ENCODE peak calls at places on chromosomes 4 and X, in four cellular contexts. One of them, this sample, is unnamed.

GRCh38 chr4:22029803-22030202 is 81.2 kb upstream of the KCNIP4 start:
- DNase-seq in HepG2: no peak
- DNase-seq in K562: no peak
- DNase-seq in GM12878: no peak
- DNase-seq in this sample: no peak

GRCh38 chr4:154908168-154908567 is 127.1 kb downstream of the RBM46 start:
- DNase-seq in HepG2: no peak
- DNase-seq in K562: no peak
- DNase-seq in GM12878: no peak
- DNase-seq in this sample: no peak

GRCh38 chr4:182207806-182208483 is 35.3 kb upstream of the TENM3 start:
- DNase-seq in HepG2: no peak
- DNase-seq in K562: no peak
- DNase-seq in GM12878: no peak
- DNase-seq in this sample: no peak

GRCh38 chr4:71498002-71498401 is 159.2 kb downstream of the SLC4A4 start:
- DNase-seq in HepG2: no peak
- DNase-seq in K562: no peak
- DNase-seq in GM12878: no peak
- DNase-seq in this sample: no peak

GRCh38 chrX:96417695-96418094 is 266.9 kb upstream of the DIAPH2 start:
- DNase-seq in HepG2: no peak
- DNase-seq in K562: no peak
- DNase-seq in GM12878: no peak
- DNase-seq in this sample: no peak

GRCh38 chr4:157315968-157316367 is 95.4 kb downstream of the GRIA2 start:
- DNase-seq in HepG2: no peak
- DNase-seq in K562: no peak
- DNase-seq in GM12878: no peak
- DNase-seq in this sample: no peak

GRCh38 chr4:82801910-82802521 is 3.4 kb upstream of the SCD5 start:
- DNase-seq in HepG2: peak; percentile 13
- DNase-seq in K562: no peak
- DNase-seq in GM12878: no peak
- DNase-seq in this sample: peak; percentile 47

GRCh38 chr4:45007499-45007898 is 281.1 kb upstream of the GNPDA2 start:
- DNase-seq in HepG2: no peak
- DNase-seq in K562: no peak
- DNase-seq in GM12878: no peak
- DNase-seq in this sample: no peak

GRCh38 chr4:143773998-143774898 is 73.8 kb upstream of the FREM3 start:
- DNase-seq in HepG2: peak; percentile 58
- DNase-seq in K562: peak; percentile 50
- DNase-seq in GM12878: peak; percentile 31
- DNase-seq in this sample: peak; percentile 21

GRCh38 chr4:114649908-114650307 is 51.3 kb downstream of the UGT8 start:
- DNase-seq in HepG2: no peak
- DNase-seq in K562: no peak
- DNase-seq in GM12878: no peak
- DNase-seq in this sample: no peak

GRCh38 chrX:40531056-40531826 is 49.5 kb upstream of the ATP6AP2 start:
- DNase-seq in HepG2: no peak
- DNase-seq in K562: no peak
- DNase-seq in GM12878: no peak
- DNase-seq in this sample: no peak

GRCh38 chrX:576904-577303 is 53.7 kb upstream of the SHOX start:
- DNase-seq in HepG2: no peak
- DNase-seq in K562: no peak
- DNase-seq in GM12878: no peak
- DNase-seq in this sample: no peak

GRCh38 chr4:138344064-138344463 is 101.9 kb upstream of the SLC7A11 start:
- DNase-seq in HepG2: no peak
- DNase-seq in K562: no peak
- DNase-seq in GM12878: no peak
- DNase-seq in this sample: no peak

GRCh38 chr4:144318797-144319196 is 178.3 kb upstream of the GYPA start:
- DNase-seq in HepG2: no peak
- DNase-seq in K562: no peak
- DNase-seq in GM12878: no peak
- DNase-seq in this sample: no peak

GRCh38 chrX:9267415-9267814 is 197.4 kb upstream of the TBL1X start:
- DNase-seq in HepG2: peak; percentile 82
- DNase-seq in K562: no peak
- DNase-seq in GM12878: no peak
- DNase-seq in this sample: no peak

GRCh38 chr4:14865804-14866203 is 136.5 kb upstream of the CPEB2 start:
- DNase-seq in HepG2: no peak
- DNase-seq in K562: no peak
- DNase-seq in GM12878: no peak
- DNase-seq in this sample: no peak

GRCh38 chr4:76688737-76689078 is 209.2 kb downstream of the SOWAHB start:
- DNase-seq in HepG2: no peak
- DNase-seq in K562: no peak
- DNase-seq in GM12878: no peak
- DNase-seq in this sample: peak; percentile 45

GRCh38 chr4:173121044-173121685 is 47.4 kb upstream of the GALNT7 start:
- DNase-seq in HepG2: no peak
- DNase-seq in K562: no peak
- DNase-seq in GM12878: peak; percentile 11
- DNase-seq in this sample: no peak

GRCh38 chrX:12958461-12958860 is 16.4 kb upstream of the TMSB4X start:
- DNase-seq in HepG2: no peak
- DNase-seq in K562: no peak
- DNase-seq in GM12878: no peak
- DNase-seq in this sample: no peak

GRCh38 chr4:83219344-83219990 is 65.1 kb downstream of the COQ2 start:
- DNase-seq in HepG2: no peak
- DNase-seq in K562: no peak
- DNase-seq in GM12878: peak; percentile 77
- DNase-seq in this sample: no peak

GRCh38 chr4:168868044-168868855 is 141.8 kb downstream of the CBR4 start:
- DNase-seq in HepG2: no peak
- DNase-seq in K562: no peak
- DNase-seq in GM12878: no peak
- DNase-seq in this sample: no peak

GRCh38 chrX:153969904-153970397 is 1.7 kb downstream of the HCFC1 start:
- DNase-seq in HepG2: no peak
- DNase-seq in K562: no peak
- DNase-seq in GM12878: no peak
- DNase-seq in this sample: peak; percentile 59

GRCh38 chrX:128816919-128817318 is 706.4 kb downstream of the SMARCA1 start:
- DNase-seq in HepG2: peak; percentile 22
- DNase-seq in K562: peak; percentile 12
- DNase-seq in GM12878: no peak
- DNase-seq in this sample: peak; percentile 15

GRCh38 chr4:24922416-24922815 is 9.6 kb upstream of the CCDC149 start:
- DNase-seq in HepG2: no peak
- DNase-seq in K562: no peak
- DNase-seq in GM12878: no peak
- DNase-seq in this sample: no peak

GRCh38 chrX:46687619-46688018 is 71.3 kb downstream of the SLC9A7 start:
- DNase-seq in HepG2: no peak
- DNase-seq in K562: no peak
- DNase-seq in GM12878: no peak
- DNase-seq in this sample: no peak

GRCh38 chrX:31091819-31092218 is 20.0 kb upstream of the FTHL17 start:
- DNase-seq in HepG2: no peak
- DNase-seq in K562: no peak
- DNase-seq in GM12878: no peak
- DNase-seq in this sample: no peak

GRCh38 chrX:152070186-152070585 is 68.2 kb downstream of the MAGEA10 start:
- DNase-seq in HepG2: no peak
- DNase-seq in K562: no peak
- DNase-seq in GM12878: no peak
- DNase-seq in this sample: no peak

GRCh38 chr4:85419103-85419502 is 55.8 kb upstream of the ARHGAP24 start:
- DNase-seq in HepG2: no peak
- DNase-seq in K562: no peak
- DNase-seq in GM12878: no peak
- DNase-seq in this sample: no peak

GRCh38 chrX:14712096-14712495 is 160.8 kb downstream of the FANCB start:
- DNase-seq in HepG2: peak; percentile 1
- DNase-seq in K562: no peak
- DNase-seq in GM12878: no peak
- DNase-seq in this sample: no peak

GRCh38 chrX:23008431-23009099 is 8.8 kb downstream of the DDX53 start:
- DNase-seq in HepG2: peak; percentile 1
- DNase-seq in K562: no peak
- DNase-seq in GM12878: no peak
- DNase-seq in this sample: peak; percentile 20
- TF ChIP-seq MXI1 in HepG2: no peak
- TF ChIP-seq MXI1 in K562: no peak
- TF ChIP-seq MXI1 in GM12878: no peak
- TF ChIP-seq MXI1 in this sample: no peak

DNA sequence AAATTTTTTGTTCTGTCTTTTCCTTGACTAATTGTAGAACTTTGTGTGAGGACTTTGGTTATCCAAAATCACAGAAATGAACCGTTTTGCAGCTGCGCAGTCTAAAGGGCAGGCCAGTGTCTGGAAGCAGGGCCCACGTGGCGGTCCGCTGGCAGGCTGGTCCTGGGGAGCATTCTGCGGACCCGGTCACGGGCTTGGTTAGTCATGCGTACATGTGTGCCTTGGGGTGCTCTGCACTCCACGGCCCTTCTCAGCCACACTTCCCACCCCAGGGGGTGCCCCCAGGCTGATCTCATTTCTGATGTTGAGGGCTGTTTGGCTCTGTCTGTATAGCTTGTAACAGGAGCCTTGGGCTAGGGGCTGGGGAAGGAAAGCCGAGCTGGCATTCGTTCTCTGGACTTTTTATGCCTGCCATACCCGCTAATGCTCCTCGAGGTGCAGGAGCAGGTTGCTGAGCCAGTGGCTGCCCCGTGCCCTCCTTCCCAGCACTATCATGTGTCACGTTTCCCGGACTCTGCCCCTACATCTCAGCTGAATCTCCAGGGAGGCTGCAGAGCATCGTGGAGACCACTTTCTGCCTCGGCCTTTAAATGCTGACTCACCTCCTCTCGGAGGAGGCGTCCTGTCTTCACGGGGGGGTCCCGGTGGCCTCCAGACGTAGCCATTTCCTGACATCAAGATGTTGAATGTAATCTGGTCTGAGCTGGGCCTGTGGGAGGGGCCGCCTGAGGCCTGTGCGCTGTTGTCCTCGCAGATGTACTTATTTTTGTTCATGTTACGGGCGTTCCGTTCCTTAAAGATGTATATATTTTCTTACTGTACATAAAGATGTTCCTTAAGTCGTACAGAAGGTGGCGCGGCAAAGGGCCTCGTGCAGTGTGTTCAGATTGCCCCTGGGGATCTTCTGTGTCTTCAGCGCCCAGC is 11.4 kb upstream of the TADA2B start:
- DNase-seq in HepG2: no peak
- DNase-seq in K562: peak; percentile 87
- DNase-seq in GM12878: no peak
- DNase-seq in this sample: no peak
- TF ChIP-seq SIN3A in HepG2: no peak
- TF ChIP-seq SIN3A in K562: no peak
- TF ChIP-seq SIN3A in GM12878: no peak
- TF ChIP-seq SIN3A in this sample: no peak

GRCh38 chr4:39548425-39549067 is 21.3 kb upstream of the UGDH start:
- DNase-seq in HepG2: no peak
- DNase-seq in K562: no peak
- DNase-seq in GM12878: no peak
- DNase-seq in this sample: no peak
- TF ChIP-seq MXI1 in HepG2: no peak
- TF ChIP-seq MXI1 in K562: no peak
- TF ChIP-seq MXI1 in GM12878: no peak
- TF ChIP-seq MXI1 in this sample: no peak

GRCh38 chr4:118372251-118372650 is 19.4 kb upstream of the PRSS12 start:
- DNase-seq in HepG2: no peak
- DNase-seq in K562: no peak
- DNase-seq in GM12878: no peak
- DNase-seq in this sample: no peak
- TF ChIP-seq SIN3A in HepG2: no peak
- TF ChIP-seq SIN3A in K562: no peak
- TF ChIP-seq SIN3A in GM12878: no peak
- TF ChIP-seq SIN3A in this sample: no peak

DNA sequence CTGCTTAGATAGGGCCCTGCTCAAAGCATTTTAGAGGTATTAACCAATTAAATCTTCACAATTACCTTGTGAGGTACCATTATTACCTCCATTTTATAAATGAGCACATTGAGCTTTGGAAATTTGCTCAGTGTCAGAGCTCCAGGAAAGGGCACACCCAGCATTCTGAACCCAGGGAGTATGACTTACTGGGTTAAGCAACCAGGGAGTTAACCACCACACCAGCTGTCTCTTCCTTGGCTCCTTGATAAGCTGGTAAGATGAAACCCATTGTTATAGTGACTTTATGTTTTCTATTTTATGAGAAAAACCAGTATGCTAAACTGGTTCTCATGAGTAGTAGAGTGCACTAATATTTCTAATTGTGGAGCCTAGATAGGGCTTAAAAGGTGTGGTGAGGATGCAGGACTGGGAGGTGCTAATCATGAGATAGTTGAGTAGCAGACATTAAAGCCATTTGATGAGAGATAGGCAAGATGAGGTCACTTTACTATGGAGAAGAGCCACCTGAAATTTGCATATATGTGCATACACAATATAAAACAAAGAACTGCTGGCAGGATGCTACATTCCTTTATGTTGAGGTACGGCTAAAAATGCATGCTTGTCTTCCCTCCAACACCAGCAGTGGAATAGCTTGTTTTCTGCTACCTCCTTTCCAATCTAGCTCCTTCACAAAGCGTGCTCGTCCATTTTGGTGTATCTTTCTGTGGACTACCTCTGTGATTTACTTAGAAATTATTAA is 556.1 kb downstream of the SPRY1 start:
- DNase-seq in HepG2: no peak
- DNase-seq in K562: no peak
- DNase-seq in GM12878: no peak
- DNase-seq in this sample: no peak
- TF ChIP-seq MXI1 in HepG2: no peak
- TF ChIP-seq MXI1 in K562: no peak
- TF ChIP-seq MXI1 in GM12878: no peak
- TF ChIP-seq MXI1 in this sample: no peak

DNA sequence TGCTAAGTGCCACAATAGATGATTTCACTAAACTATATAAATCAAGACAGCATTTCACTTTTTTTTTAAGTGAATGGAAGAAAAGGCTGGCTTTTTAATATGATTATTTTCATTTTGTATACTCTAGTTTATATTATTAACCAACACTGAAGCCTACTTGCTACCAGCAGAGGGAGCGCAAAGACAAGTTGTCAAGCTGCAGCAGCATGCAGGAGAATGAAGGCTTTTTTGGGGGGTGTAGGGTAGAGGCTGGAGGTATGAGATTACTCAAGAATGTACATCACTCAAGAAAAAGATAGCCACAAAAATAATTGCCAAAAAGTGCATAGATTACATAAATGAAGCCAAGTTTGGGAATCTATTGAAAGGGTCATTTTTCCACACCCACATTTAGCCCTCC is 519.5 kb downstream of the FGF13 start:
- DNase-seq in HepG2: peak; percentile 4
- DNase-seq in K562: peak; percentile 20
- DNase-seq in GM12878: no peak
- DNase-seq in this sample: peak; percentile 1
- TF ChIP-seq SIN3A in HepG2: no peak
- TF ChIP-seq SIN3A in K562: no peak
- TF ChIP-seq SIN3A in GM12878: no peak
- TF ChIP-seq SIN3A in this sample: no peak

GRCh38 chr4:118180776-118181175 is 146.5 kb downstream of the NDST3 start:
- DNase-seq in HepG2: no peak
- DNase-seq in K562: no peak
- DNase-seq in GM12878: no peak
- DNase-seq in this sample: no peak
- TF ChIP-seq MXI1 in HepG2: no peak
- TF ChIP-seq MXI1 in K562: no peak
- TF ChIP-seq MXI1 in GM12878: no peak
- TF ChIP-seq MXI1 in this sample: no peak

This sample was measured in SK-N-SH.